ENCODE peak calls at places on chromosome 12, in five cellular contexts. G, F, R, B and C are unnamed samples.

GRCh38 chr12:132618683-132619043 is at the start of gene P2RX2:
- DNase-seq in B (peak; percentile 63), G (peak; percentile 16), R (no peak), F (no peak), C (no peak)

GRCh38 chr12:88391556-88391955 is 188.7 kb downstream of the KITLG start:
- DNase-seq in F (no peak), G (no peak), B (peak; percentile 14), R (no peak), C (no peak)

GRCh38 chr12:110373025-110373876 is 30.3 kb downstream of the ANAPC7 start:
- DNase-seq in G (peak; percentile 49), R (no peak), B (no peak), F (no peak), C (no peak)

GRCh38 chr12:95637471-95638155 is 86.3 kb upstream of the USP44 start:
- DNase-seq in B (no peak), G (no peak), R (no peak), F (no peak), C (no peak)

GRCh38 chr12:84920331-84920730 is 7.7 kb upstream of the SLC6A15 start:
- DNase-seq in F (no peak), G (no peak), R (no peak), B (no peak), C (no peak)

GRCh38 chr12:40107803-40108620 is 2.1 kb upstream of the SLC2A13 start:
- DNase-seq in R (no peak), G (no peak), F (peak; percentile 35), B (no peak), C (no peak)

GRCh38 chr12:32125455-32126084 is 18.9 kb downstream of the BICD1 start:
- DNase-seq in F (no peak), B (no peak), G (no peak), R (no peak), C (peak; percentile 27)

GRCh38 chr12:62841841-62842240 is 93.1 kb downstream of the PPM1H start:
- DNase-seq in G (no peak), F (no peak), B (no peak), R (no peak), C (no peak)

GRCh38 chr12:98698603-98699463 is 53.7 kb downstream of the APAF1 start:
- DNase-seq in B (peak; percentile 65), R (no peak), F (peak; percentile 22), G (peak; percentile 53), C (peak; percentile 81)

GRCh38 chr12:109264095-109264942 is 44.8 kb downstream of the FOXN4 start:
- DNase-seq in F (peak; percentile 51), B (peak; percentile 90), R (peak; percentile 4), G (peak; percentile 91), C (no peak)

GRCh38 chr12:91139981-91140659 is 28.8 kb upstream of the LUM start:
- DNase-seq in F (no peak), B (no peak), G (no peak), R (no peak), C (no peak)